ENCODE peak calls at places on chromosomes 7 and 10, in five cellular contexts. L, S, B, V and Q are unnamed samples.

GRCh38 chr7:135827391-135827790 is 78.8 kb upstream of the FAM180A start:
- DNase-seq in S (no peak), L (no peak), B (no peak), V (no peak), Q (no peak)

GRCh38 chr10:132820056-132820455 is 34.1 kb upstream of the NKX6-2 start:
- DNase-seq in L (no peak), V (no peak), S (no peak), B (no peak), Q (no peak)

GRCh38 chr7:18370689-18371088 is 124.9 kb upstream of the HDAC9 start:
- DNase-seq in V (no peak), B (no peak), S (no peak), L (no peak), Q (no peak)

GRCh38 chr10:33661580-33662269 is 327.3 kb upstream of the NRP1 start:
- DNase-seq in B (no peak), L (no peak), V (no peak), S (peak), Q (no peak)

GRCh38 chr10:123270221-123270620 is 116.0 kb downstream of the BUB3 start:
- DNase-seq in V (no peak), S (no peak), B (no peak), L (no peak), Q (no peak)

GRCh38 chr10:72523932-72524396 is 101.9 kb downstream of the MICU1 start:
- DNase-seq in L (no peak), S (peak), V (no peak), B (no peak), Q (no peak)

GRCh38 chr10:117652228-117653169 is 110.0 kb downstream of the EMX2 start:
- DNase-seq in L (no peak), S (no peak), B (no peak), V (no peak), Q (no peak)

GRCh38 chr7:6306471-6306870 is 34.0 kb upstream of the CYTH3 start:
- DNase-seq in B (no peak), S (peak), L (no peak), V (no peak), Q (no peak)

GRCh38 chr10:35409094-35409582 is 72.8 kb downstream of the CCNY start:
- DNase-seq in L (no peak), V (no peak), B (peak), S (no peak), Q (no peak)

GRCh38 chr10:104895541-104895940 is 254.5 kb downstream of the SORCS3 start:
- DNase-seq in V (no peak), B (no peak), S (no peak), L (no peak), Q (no peak)

GRCh38 chr7:94679341-94679740 is 23.4 kb upstream of the SGCE start:
- DNase-seq in V (no peak), B (no peak), L (no peak), S (no peak), Q (no peak)

GRCh38 chr7:84663224-84663623 is 468.6 kb upstream of the SEMA3A start:
- DNase-seq in V (no peak), L (no peak), S (no peak), B (no peak), Q (no peak)

GRCh38 chr10:73810358-73810734 is 1.1 kb downstream of the NDST2 start:
- DNase-seq in V (no peak), S (no peak), L (no peak), B (no peak), Q (no peak)

GRCh38 chr10:127368937-127369336 is 172.5 kb upstream of the INSYN2A start:
- DNase-seq in B (no peak), S (no peak), V (no peak), L (no peak), Q (no peak)

GRCh38 chr10:15172306-15172840 is 3.9 kb upstream of the NMT2 start:
- DNase-seq in L (no peak), S (no peak), V (no peak), B (no peak), Q (no peak)

GRCh38 chr7:77453531-77453930 is 37.4 kb upstream of the GSAP start:
- DNase-seq in B (no peak), L (no peak), V (no peak), S (no peak), Q (no peak)

GRCh38 chr7:45563804-45564461 is 10.2 kb upstream of the ADCY1 start:
- DNase-seq in V (no peak), L (no peak), S (no peak), B (no peak), Q (no peak)

GRCh38 chr7:130441408-130441854 is 615 bp upstream of the CEP41 start:
- DNase-seq in L (no peak), B (no peak), S (no peak), V (no peak), Q (peak)

GRCh38 chr10:72229261-72230251 is 13.5 kb upstream of the ASCC1 start:
- DNase-seq in S (no peak), L (no peak), B (no peak), V (no peak), Q (no peak)

GRCh38 chr10:24278519-24278889 is 69.6 kb downstream of the KIAA1217 start:
- DNase-seq in S (no peak), L (no peak), B (no peak), V (no peak), Q (no peak)

GRCh38 chr10:131845505-131846223 is 55.1 kb upstream of the PPP2R2D start:
- DNase-seq in S (no peak), B (no peak), V (no peak), L (peak), Q (no peak)

GRCh38 chr7:76315372-76315771 is 12.9 kb downstream of the HSPB1 start:
- DNase-seq in L (no peak), B (no peak), S (no peak), V (peak), Q (no peak)

GRCh38 chr7:116955801-116956514 is 2.7 kb downstream of the ST7 start:
- DNase-seq in S (no peak), V (no peak), L (no peak), B (peak), Q (no peak)

GRCh38 chr10:96292971-96293909 is 11.0 kb upstream of the DNTT start:
- DNase-seq in L (no peak), V (peak), B (no peak), S (peak), Q (peak)

GRCh38 chr10:47357911-47358310 is 9.7 kb downstream of the RBP3 start:
- DNase-seq in B (no peak), V (no peak), S (no peak), L (no peak), Q (no peak)

GRCh38 chr7:158655931-158656441 is 48.6 kb downstream of the NCAPG2 start:
- DNase-seq in B (peak), S (no peak), V (no peak), L (no peak), Q (no peak)

GRCh38 chr7:101733713-101734475 is 83.5 kb upstream of the CUX1 start:
- DNase-seq in V (peak), S (peak), L (peak), B (no peak), Q (peak)

GRCh38 chr7:36057375-36057774 is 95.7 kb upstream of the EEPD1 start:
- DNase-seq in B (no peak), V (no peak), L (no peak), S (no peak), Q (no peak)

GRCh38 chr10:122154733-122155366 is 116.2 kb upstream of the BTBD16 start:
- DNase-seq in S (no peak), B (no peak), L (no peak), V (no peak), Q (peak)

GRCh38 chr10:96720422-96721206 is at the start of gene PIK3AP1:
- DNase-seq in L (peak), B (no peak), S (no peak), V (peak), Q (peak)

GRCh38 chr7:81248420-81248819 is 329.6 kb upstream of the SEMA3C start:
- DNase-seq in B (no peak), L (no peak), V (no peak), S (no peak), Q (no peak)

GRCh38 chr7:87506243-87507180 is 31.0 kb upstream of the ABCB4 start:
- DNase-seq in S (peak), B (no peak), V (no peak), L (no peak), Q (no peak)

DNA sequence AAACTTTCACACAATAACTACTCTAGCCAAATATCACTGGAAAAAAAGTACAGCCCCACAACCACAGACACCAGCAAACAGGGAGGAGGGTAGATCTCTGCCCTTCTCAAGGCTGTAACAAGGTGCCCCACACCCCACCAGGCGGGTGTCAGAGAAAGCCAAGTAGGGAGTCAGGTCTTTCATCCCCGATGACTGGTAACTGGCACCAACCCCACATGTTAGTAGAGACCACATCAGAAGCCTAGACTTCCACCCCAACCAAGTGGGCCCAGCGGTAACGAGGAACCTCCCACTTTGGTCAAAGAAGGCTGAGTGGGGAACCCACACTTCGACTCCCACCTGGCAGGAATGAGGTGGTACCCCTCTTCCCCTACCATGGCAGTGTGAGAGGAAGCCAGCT is 16.4 kb upstream of the RUFY2 start:
- DNase-seq in L (no peak), S (no peak), B (no peak), V (no peak), Q (no peak)
- TF ChIP-seq CREB1 in L (no peak), S (no peak), B (no peak), V (no peak), Q (no peak)

DNA sequence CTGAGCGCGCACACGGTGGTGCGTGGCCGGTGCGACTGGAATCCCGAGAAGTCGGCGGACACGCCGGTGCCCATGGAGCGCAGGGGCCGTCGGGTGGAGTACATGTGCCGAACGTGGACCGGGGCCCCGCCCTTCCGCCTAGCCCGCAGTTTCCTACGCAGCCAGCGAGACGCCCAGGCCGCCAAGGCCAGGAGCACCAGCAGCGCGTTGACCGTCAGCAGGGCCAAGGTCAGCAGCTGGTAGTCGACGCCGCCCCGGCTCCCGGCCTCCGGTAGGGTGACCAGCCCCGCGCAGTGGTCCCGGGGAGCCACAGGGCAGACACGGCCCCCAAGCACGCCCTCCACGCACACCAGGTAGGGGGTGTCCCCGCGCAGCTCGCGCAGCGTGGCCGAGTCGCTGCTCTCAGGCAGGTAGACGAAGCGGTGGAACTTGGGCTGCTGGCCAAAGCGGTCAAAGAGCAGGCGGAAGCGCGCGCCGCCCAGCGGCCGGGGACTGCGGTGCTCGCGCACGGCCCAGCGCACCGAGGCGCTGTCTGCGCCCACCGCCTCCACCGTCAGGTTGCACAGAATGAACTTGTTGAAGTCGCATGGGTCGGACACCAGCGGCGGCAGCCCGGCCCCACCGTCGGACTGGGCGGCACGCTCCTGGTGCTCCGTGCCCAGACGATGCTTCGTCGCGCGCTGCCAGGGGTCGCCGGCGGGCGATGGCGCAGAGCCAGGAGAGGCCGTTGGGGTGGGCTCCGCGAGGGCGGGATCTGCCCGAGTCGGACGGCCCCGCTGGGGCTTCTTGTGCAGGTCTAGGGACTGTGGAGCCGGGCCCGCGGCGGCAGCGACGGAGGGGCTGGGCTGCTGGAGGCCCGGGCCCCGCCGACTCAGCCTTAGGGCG is 2.2 kb downstream of the TRIL start:
- DNase-seq in S (peak), B (no peak), L (peak), V (no peak), Q (peak)
- H3K4me3 ChIP-seq in S (peak), B (no peak), L (peak), V (no peak), Q (peak)

GRCh38 chr7:71574153-71574894 is 442.4 kb downstream of the GALNT17 start:
- DNase-seq in S (no peak), B (no peak), V (no peak), L (no peak), Q (peak)
- H2AFZ ChIP-seq in S (no peak), B (no peak), V (no peak), L (no peak), Q (no peak)

GRCh38 chr7:105014725-105015630 is 973 bp downstream of the KMT2E start:
- DNase-seq in S (peak), L (peak), V (peak), B (no peak), Q (peak)
- TF ChIP-seq CREB1 in S (no peak), L (no peak), V (no peak), B (no peak), Q (no peak)

GRCh38 chr7:155805826-155806095 is 6.5 kb downstream of the SHH start:
- DNase-seq in V (no peak), L (no peak), B (no peak), S (no peak), Q (peak)
- H3K4me3 ChIP-seq in V (peak), L (peak), B (no peak), S (no peak), Q (peak)